ENCODE peak calls at places on chromosome 13, in seven cellular contexts. L is Karpas-422, S is astrocyte, B is PC-3, Y is K562, O is neural progenitor cell, Q is mesendoderm. J is an unnamed sample. For H3K4me1 and H3K36me3, the result is how much of the 10 kb centered on the place peaks cover.

GRCh38 chr13:38819053-38819452 is 132.2 kb downstream of the FREM2 start:
- DNase-seq in Y (no peak), Q (no peak), B (no peak), L (no peak), O (peak), S (peak), J (peak)

GRCh38 chr13:43877788-43878187 is 1.8 kb downstream of the CCDC122 start:
- DNase-seq in Q (no peak), O (no peak), L (no peak), Y (no peak), S (no peak), B (no peak), J (no peak)

GRCh38 chr13:73914119-73914518 is 220.1 kb downstream of the KLF12 start:
- DNase-seq in Y (no peak), O (no peak), B (no peak), Q (peak), L (peak), S (no peak), J (no peak)

GRCh38 chr13:36130542-36131214 is 504 bp downstream of the DCLK1 start:
- DNase-seq in B (no peak), S (no peak), O (peak), L (no peak), Q (peak), Y (no peak), J (peak)

GRCh38 chr13:63516124-63516523 is 2100.5 kb upstream of the PCDH20 start:
- DNase-seq in S (no peak), Y (no peak), L (no peak), O (no peak), B (no peak), Q (no peak), J (no peak)

GRCh38 chr13:101425156-101425471 is 8.8 kb upstream of the NALCN start:
- DNase-seq in O (no peak), Q (no peak), Y (no peak), S (no peak), L (no peak), B (no peak), J (no peak)

GRCh38 chr13:71580614-71581013 is 286.4 kb downstream of the DACH1 start:
- DNase-seq in L (no peak), Q (no peak), S (no peak), B (no peak), Y (no peak), O (no peak), J (no peak)

GRCh38 chr13:59047546-59047945 is 1116.2 kb downstream of the DIAPH3 start:
- DNase-seq in O (no peak), Y (no peak), B (no peak), Q (peak), L (no peak), S (peak), J (no peak)

DNA sequence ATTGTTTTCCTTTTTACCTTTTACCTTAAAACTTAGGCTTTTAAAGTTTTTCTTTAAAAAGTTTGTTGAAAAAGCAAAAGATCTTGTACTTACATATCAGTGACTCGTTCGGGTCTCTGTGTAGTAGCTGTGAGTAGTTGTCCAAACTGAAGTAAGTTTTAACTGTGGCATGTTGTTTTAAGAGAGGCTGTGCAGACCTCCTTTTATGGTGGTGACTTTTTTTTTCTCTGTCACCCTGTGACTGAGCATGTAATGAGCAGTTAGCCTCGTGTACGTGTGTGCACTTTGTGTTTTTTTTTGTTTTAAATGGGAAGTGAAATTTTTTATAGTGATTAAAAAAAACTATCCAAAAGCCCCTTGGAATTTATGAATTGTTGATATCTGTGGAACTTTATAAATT is at the start of gene GPR183:
- DNase-seq in B (no peak), Q (no peak), L (no peak), O (no peak), S (no peak), Y (peak), J (peak)
- H3K4me1 ChIP-seq in B (under half), Q (under half), L (under half), O (under half), S (under half), Y (under half), J (under half)

DNA sequence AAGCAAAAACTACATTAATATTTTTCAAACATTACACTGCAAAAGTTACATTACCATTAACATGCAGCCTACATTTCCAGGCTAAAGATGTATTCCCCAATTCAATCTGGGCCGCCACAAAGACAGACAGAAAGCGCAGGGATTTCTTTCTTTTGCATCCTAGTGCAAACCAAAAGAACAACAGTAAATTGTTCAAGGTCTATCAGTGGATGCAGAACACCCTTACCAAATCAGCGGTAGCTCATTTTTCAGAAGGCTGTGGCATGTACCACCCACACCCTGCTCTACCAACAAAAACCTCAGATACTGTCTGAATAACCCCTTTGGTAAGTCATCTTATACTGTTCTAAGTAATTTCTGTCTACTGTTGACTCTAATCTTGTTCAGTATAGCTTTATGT is 3.6 kb downstream of the TPT1 start:
- DNase-seq in Q (no peak), O (no peak), Y (no peak), L (peak), S (no peak), B (no peak), J (no peak)
- H3K9ac ChIP-seq in Q (no peak), O (no peak), Y (no peak), L (no peak), S (peak), B (no peak), J (no peak)

GRCh38 chr13:112790735-112791641 is 101.2 kb downstream of the ATP11A start:
- DNase-seq in S (peak), L (no peak), Q (no peak), B (no peak), O (no peak), Y (no peak), J (no peak)
- H3K36me3 ChIP-seq in S (under half), L (under half), Q (under half), B (under half), O (under half), Y (under half), J (under half)

GRCh38 chr13:110503979-110504499 is 57.5 kb downstream of the RAB20 start:
- DNase-seq in B (no peak), S (no peak), L (no peak), O (no peak), Y (peak), Q (no peak), J (no peak)

GRCh38 chr13:110505594-110505993 is 55.9 kb downstream of the RAB20 start:
- DNase-seq in O (no peak), B (no peak), Y (no peak), S (no peak), Q (no peak), L (no peak), J (no peak)

GRCh38 chr13:110506859-110507566 is 54.5 kb downstream of the RAB20 start:
- DNase-seq in Q (no peak), O (no peak), S (no peak), B (peak), Y (peak), L (no peak), J (no peak)

GRCh38 chr13:110507678-110508381 is 53.7 kb downstream of the RAB20 start:
- DNase-seq in O (no peak), S (no peak), Y (no peak), L (no peak), Q (no peak), B (peak), J (no peak)

DNA sequence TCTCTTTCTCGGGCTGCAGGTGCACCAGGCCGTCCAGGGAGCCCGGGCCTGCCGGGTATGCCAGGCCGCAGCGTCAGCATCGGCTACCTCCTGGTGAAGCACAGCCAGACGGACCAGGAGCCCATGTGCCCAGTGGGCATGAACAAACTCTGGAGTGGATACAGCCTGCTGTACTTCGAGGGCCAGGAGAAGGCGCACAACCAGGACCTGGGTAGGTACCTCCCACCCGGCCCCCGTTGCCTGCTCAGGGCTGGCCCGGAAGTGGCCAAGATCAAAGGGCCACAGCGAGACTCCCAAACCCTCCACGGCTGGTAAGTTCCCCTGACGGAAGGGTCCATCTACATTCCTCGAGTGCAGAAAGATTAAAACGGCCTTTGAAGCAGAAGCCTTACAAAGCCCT is 55.1 kb downstream of the RAB20 start:
- DNase-seq in L (no peak), Y (peak), S (no peak), Q (no peak), B (no peak), O (no peak), J (no peak)
- H3K4me1 ChIP-seq in L (under half), Y (half or more), S (under half), Q (under half), B (under half), O (under half), J (under half)

DNA sequence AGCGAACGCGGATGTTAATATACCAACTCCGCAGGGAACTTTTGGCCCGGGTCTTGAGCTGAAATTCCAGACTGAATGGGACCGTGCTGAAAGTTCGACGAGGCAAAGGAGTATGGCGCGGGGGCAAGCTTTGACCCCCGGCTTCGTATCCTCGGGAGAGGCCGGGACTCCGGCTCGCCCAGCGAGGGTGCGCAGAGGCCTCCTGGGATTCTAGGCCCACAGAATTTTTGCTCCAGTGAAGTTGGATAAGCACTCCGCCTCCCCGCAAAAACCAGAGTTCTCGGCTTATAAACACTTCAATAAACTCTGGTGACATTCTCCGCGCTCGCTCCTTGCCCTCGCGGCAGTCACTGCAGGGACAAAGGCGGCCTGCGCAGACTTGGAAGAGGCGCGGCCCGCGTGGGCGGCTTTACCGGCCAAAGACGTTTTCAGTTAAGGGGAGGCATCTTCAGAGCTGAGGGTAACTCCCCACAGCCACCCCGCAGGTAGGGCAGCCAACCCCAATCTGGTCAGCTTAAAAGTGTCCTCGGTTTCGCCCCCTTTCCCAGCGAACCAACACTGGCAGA is 112.6 kb downstream of the KCNRG start:
- DNase-seq in S (no peak), B (no peak), O (peak), Y (no peak), Q (peak), L (no peak), J (no peak)
- H3K9ac ChIP-seq in S (peak), B (no peak), O (no peak), Y (no peak), Q (no peak), L (no peak), J (peak)

GRCh38 chr13:33125821-33126570 is 109.8 kb downstream of the KL start:
- DNase-seq in L (peak), B (peak), Y (peak), Q (peak), O (peak), S (peak), J (peak)
- H3K36me3 ChIP-seq in L (under half), B (under half), Y (under half), Q (under half), O (under half), S (under half), J (under half)

GRCh38 chr13:79779061-79779460 is 298.1 kb downstream of the NDFIP2 start:
- DNase-seq in O (no peak), L (no peak), B (no peak), Q (no peak), S (no peak), Y (no peak), J (no peak)
- H3K4me1 ChIP-seq in O (half or more), L (under half), B (under half), Q (under half), S (under half), Y (under half), J (under half)

GRCh38 chr13:27421101-27421881 is 3.1 kb upstream of the GTF3A start:
- DNase-seq in B (no peak), Y (peak), S (no peak), Q (no peak), O (no peak), L (no peak), J (no peak)
- H3K9ac ChIP-seq in B (no peak), Y (peak), S (no peak), Q (no peak), O (no peak), L (no peak), J (no peak)

GRCh38 chr13:98390086-98390697 is 186.7 kb downstream of the STK24 start:
- DNase-seq in S (peak), L (no peak), B (no peak), Q (no peak), Y (no peak), O (no peak), J (peak)
- H3K36me3 ChIP-seq in S (under half), L (under half), B (under half), Q (under half), Y (under half), O (under half), J (under half)